ENCODE peak calls at places on chromosomes 5 and 9, in ten cellular contexts. H is stimulated activated CD8-positive, alpha-beta memory T cell treated with anti-CD3 and anti-CD28 coated beads, Interleukin-7, amount 100 ng/mL, for 1 hour; V is tibial artery; K is ecto neural progenitor cell; U is smooth muscle cell of the brain vasculature; X is GM06990; P is heart right ventricle; G is NCI-H2081; M is A172; E is SW480. N is an unnamed sample.
A peak's percentile ranks its signal among the peaks of the same experiment; 100 is the strongest.

GRCh38 chr5:96780626-96781025 is 27.1 kb downstream of the ERAP1 start:
- DNase-seq in H (no peak), V (no peak), K (no peak), U (no peak), X (no peak), P (no peak), G (no peak), M (no peak), E (no peak), N (peak; percentile 69)

GRCh38 chr9:131366745-131367401 is 27.0 kb upstream of the PRRC2B start:
- DNase-seq in H (no peak), V (no peak), K (no peak), U (no peak), X (no peak), P (no peak), G (no peak), M (peak; percentile 68), E (peak; percentile 76), N (peak; percentile 85)

GRCh38 chr5:58172946-58173345 is 286.9 kb downstream of the PLK2 start:
- DNase-seq in H (no peak), V (no peak), K (no peak), U (no peak), X (no peak), P (no peak), G (no peak), M (no peak), E (no peak), N (no peak)

GRCh38 chr9:112820886-112821285 is 69.8 kb downstream of the SLC46A2 start:
- DNase-seq in H (no peak), V (no peak), K (no peak), U (no peak), X (no peak), P (no peak), G (no peak), M (no peak), E (no peak), N (no peak)

GRCh38 chr5:159838551-159839222 is 77.6 kb upstream of the ADRA1B start:
- DNase-seq in H (no peak), V (no peak), K (no peak), U (no peak), X (no peak), P (no peak), G (no peak), M (no peak), E (no peak), N (peak; percentile 5)

GRCh38 chr5:107300928-107301327 is 369.8 kb downstream of the EFNA5 start:
- DNase-seq in H (no peak), V (no peak), K (no peak), U (no peak), X (no peak), P (no peak), G (no peak), M (no peak), E (no peak), N (no peak)

GRCh38 chr9:136787690-136788400 is 3.3 kb upstream of the TMEM141 start:
- DNase-seq in H (no peak), V (peak; percentile 50), K (peak; percentile 84), U (no peak), X (no peak), P (no peak), G (peak; percentile 75), M (peak; percentile 69), E (peak; percentile 63), N (no peak)

GRCh38 chr9:129331366-129331765 is 153.3 kb upstream of the IER5L start:
- DNase-seq in H (no peak), V (no peak), K (no peak), U (no peak), X (no peak), P (no peak), G (no peak), M (no peak), E (no peak), N (no peak)

GRCh38 chr9:103183569-103184191 is 188.5 kb downstream of the CYLC2 start:
- DNase-seq in H (no peak), V (no peak), K (no peak), U (no peak), X (no peak), P (no peak), G (peak; percentile 59), M (peak; percentile 4), E (no peak), N (peak; percentile 7)

GRCh38 chr5:33726422-33727165 is 165.2 kb downstream of the ADAMTS12 start:
- DNase-seq in H (no peak), V (no peak), K (no peak), U (no peak), X (no peak), P (no peak), G (no peak), M (no peak), E (no peak), N (peak; percentile 62)

GRCh38 chr9:136019041-136019680 is 58.0 kb upstream of the UBAC1 start:
- DNase-seq in H (no peak), V (peak; percentile 12), K (peak; percentile 42), U (no peak), X (no peak), P (no peak), G (no peak), M (no peak), E (no peak), N (no peak)

GRCh38 chr9:116368680-116369079 is 215.1 kb downstream of the PAPPA start:
- DNase-seq in H (no peak), V (no peak), K (no peak), U (no peak), X (no peak), P (no peak), G (no peak), M (no peak), E (no peak), N (no peak)

GRCh38 chr9:107989544-107989943 is 500.0 kb upstream of the KLF4 start:
- DNase-seq in H (no peak), V (peak; percentile 33), K (no peak), U (no peak), X (no peak), P (no peak), G (no peak), M (no peak), E (no peak), N (no peak)

GRCh38 chr5:5340206-5340729 is 82.2 kb upstream of the ICE1 start:
- DNase-seq in H (no peak), V (peak; percentile 80), K (peak; percentile 73), U (peak; percentile 97), X (no peak), P (peak; percentile 40), G (no peak), M (peak; percentile 93), E (peak; percentile 79), N (peak; percentile 89)

GRCh38 chr5:1007681-1008450 is 736 bp upstream of the NKD2 start:
- DNase-seq in H (no peak), V (no peak), K (no peak), U (no peak), X (no peak), P (peak; percentile 15), G (no peak), M (no peak), E (peak; percentile 71), N (no peak)

GRCh38 chr9:111450114-111450513 is 34.1 kb downstream of the ECPAS start:
- DNase-seq in H (no peak), V (no peak), K (no peak), U (no peak), X (no peak), P (no peak), G (no peak), M (no peak), E (no peak), N (no peak)

GRCh38 chr9:137956688-137957385 is 79.3 kb downstream of the CACNA1B start:
- DNase-seq in H (no peak), V (no peak), K (no peak), U (no peak), X (no peak), P (no peak), G (no peak), M (no peak), E (no peak), N (no peak)

GRCh38 chr9:123157216-123157615 is 111.2 kb downstream of the STRBP start:
- DNase-seq in H (no peak), V (no peak), K (no peak), U (peak; percentile 1), X (no peak), P (no peak), G (no peak), M (no peak), E (no peak), N (no peak)

GRCh38 chr5:173395257-173395932 is 67.2 kb upstream of the STC2 start:
- DNase-seq in H (no peak), V (no peak), K (no peak), U (peak; percentile 13), X (no peak), P (no peak), G (no peak), M (peak; percentile 26), E (no peak), N (no peak)

GRCh38 chr5:71939452-71939932 is 167.8 kb upstream of the MAP1B start:
- DNase-seq in H (no peak), V (no peak), K (no peak), U (no peak), X (no peak), P (no peak), G (no peak), M (no peak), E (no peak), N (no peak)

GRCh38 chr5:6410421-6410820 is 32.1 kb upstream of the MED10 start:
- DNase-seq in H (no peak), V (no peak), K (no peak), U (no peak), X (no peak), P (no peak), G (no peak), M (no peak), E (no peak), N (no peak)

GRCh38 chr5:95471447-95471846 is 80.3 kb downstream of the FAM81B start:
- DNase-seq in H (no peak), V (no peak), K (no peak), U (no peak), X (no peak), P (no peak), G (peak; percentile 48), M (no peak), E (no peak), N (no peak)

GRCh38 chr9:137776306-137776995 is 101.1 kb upstream of the CACNA1B start:
- DNase-seq in H (no peak), V (no peak), K (no peak), U (no peak), X (no peak), P (no peak), G (no peak), M (no peak), E (no peak), N (no peak)

GRCh38 chr9:84597131-84597530 is 72.4 kb upstream of the NTRK2 start:
- DNase-seq in H (no peak), V (no peak), K (no peak), U (no peak), X (peak; percentile 2), P (no peak), G (no peak), M (no peak), E (no peak), N (no peak)